ENCODE peak calls at places on chromosomes 16 and 17, in eight cellular contexts. C is HTR-8/SVneo; X is left ventricle myocardium inferior; Q is AG04450; J is NCI-H2171; R is substantia nigra; G is stimulated activated CD4-positive, alpha-beta T cell treated with anti-CD3 and anti-CD28 coated beads, Interleukin-2, amount 100 ng/mL, for 24 hours; W is hippocampal formation. I is an unnamed sample.

GRCh38 chr17:77409282-77410161 is 268.8 kb downstream of the SEC14L1 start:
- DNase-seq in Q (no peak), J (no peak), C (no peak), G (no peak), R (peak), W (no peak), X (peak), I (peak)

GRCh38 chr17:49870298-49870697 is 22.4 kb upstream of the TAC4 start:
- DNase-seq in G (no peak), Q (no peak), W (no peak), X (no peak), R (no peak), C (no peak), J (no peak), I (no peak)

GRCh38 chr17:43085489-43085888 is 39.7 kb downstream of the BRCA1 start:
- DNase-seq in J (no peak), C (no peak), R (no peak), W (no peak), G (no peak), Q (no peak), X (no peak), I (no peak)

GRCh38 chr17:27087935-27088766 is 205.8 kb upstream of the WSB1 start:
- DNase-seq in X (no peak), G (no peak), R (no peak), C (no peak), Q (no peak), W (no peak), J (no peak), I (no peak)

GRCh38 chr17:6135996-6136395 is 65.8 kb downstream of the WSCD1 start:
- DNase-seq in C (no peak), X (no peak), Q (no peak), R (no peak), J (no peak), W (no peak), G (no peak), I (no peak)

GRCh38 chr17:234163-235047 is 53.0 kb upstream of the DOC2B start:
- DNase-seq in G (no peak), R (no peak), X (peak), J (no peak), Q (no peak), W (peak), C (no peak), I (no peak)

GRCh38 chr16:87780385-87780989 is 14.7 kb upstream of the KLHDC4 start:
- DNase-seq in G (peak), R (peak), Q (no peak), C (peak), J (no peak), W (no peak), X (peak), I (no peak)

GRCh38 chr16:29784901-29785500 is 5.5 kb upstream of the KIF22 start:
- DNase-seq in W (no peak), X (peak), C (no peak), R (peak), Q (no peak), J (no peak), G (peak), I (peak)

GRCh38 chr16:49601541-49601940 is 227.9 kb downstream of the C16orf78 start:
- DNase-seq in Q (no peak), R (no peak), C (no peak), X (no peak), W (no peak), J (no peak), G (no peak), I (peak)

GRCh38 chr17:66494023-66494803 is 191.8 kb downstream of the PRKCA start:
- DNase-seq in W (no peak), C (peak), J (no peak), G (peak), R (no peak), X (no peak), Q (peak), I (no peak)

GRCh38 chr17:1961187-1961586 is 63.9 kb downstream of the RTN4RL1 start:
- DNase-seq in J (no peak), X (no peak), R (no peak), C (no peak), W (no peak), Q (no peak), G (no peak), I (no peak)

GRCh38 chr16:4529085-4530060 is 9.2 kb downstream of the CDIP1 start:
- DNase-seq in J (no peak), X (no peak), G (no peak), Q (peak), C (no peak), W (no peak), R (no peak), I (no peak)

I was measured in coronary artery.